ENCODE peak calls at places on chromosomes 13 and 19, in five cellular contexts. N is fibroblast of lung; U is effector memory CD4-positive, alpha-beta T cell; J is endodermal cell; G is transverse colon. A is an unnamed sample.

GRCh38 chr19:3132971-3133792 is 2.7 kb upstream of the GNA15 start:
- DNase-seq in N (no peak), U (peak; percentile 78), J (peak; percentile 48), G (peak; percentile 47), A (no peak)

GRCh38 chr13:92537485-92537884 is 689.1 kb upstream of the GPC6 start:
- DNase-seq in N (no peak), U (no peak), J (no peak), G (no peak), A (no peak)

GRCh38 chr19:56086671-56087430 is 34.2 kb downstream of the ZNF787 start:
- DNase-seq in N (no peak), U (no peak), J (peak; percentile 55), G (no peak), A (no peak)

GRCh38 chr13:59494560-59494970 is 669.2 kb downstream of the DIAPH3 start:
- DNase-seq in N (peak; percentile 91), U (no peak), J (peak; percentile 7), G (no peak), A (no peak)

GRCh38 chr19:39996218-39996810 is 546 bp upstream of the ZNF546 start:
- DNase-seq in N (peak; percentile 64), U (peak; percentile 26), J (no peak), G (peak; percentile 17), A (no peak)

GRCh38 chr13:100673376-100673830 is 1.2 kb downstream of the TMTC4 start:
- DNase-seq in N (no peak), U (no peak), J (peak; percentile 82), G (no peak), A (no peak)

GRCh38 chr13:29527511-29527910 is 68.0 kb downstream of the SLC7A1 start:
- DNase-seq in N (no peak), U (no peak), J (no peak), G (no peak), A (no peak)

GRCh38 chr13:99959127-99959529 is 12.4 kb downstream of the ZIC5 start:
- DNase-seq in N (no peak), U (no peak), J (no peak), G (no peak), A (no peak)

GRCh38 chr13:73268306-73268705 is 209.5 kb downstream of the KLF5 start:
- DNase-seq in N (peak; percentile 17), U (no peak), J (no peak), G (peak; percentile 38), A (no peak)

GRCh38 chr19:48999481-49000325 is 6.0 kb downstream of the RUVBL2 start:
- DNase-seq in N (peak; percentile 64), U (peak; percentile 42), J (peak; percentile 95), G (peak; percentile 69), A (no peak)

GRCh38 chr13:95684463-95684862 is 7.5 kb downstream of the DNAJC3 start:
- DNase-seq in N (no peak), U (no peak), J (peak; percentile 56), G (no peak), A (no peak)
- H3K4me1 ChIP-seq in N (no peaks in the 10 kb centered on the region), U (no peaks in the 10 kb centered on the region), J (no peaks in the 10 kb centered on the region), G (peaks cover 20% of the 10 kb centered on the region), A (peaks cover 38% of the 10 kb centered on the region)

GRCh38 chr13:41643502-41643901 is 186.2 kb downstream of the RGCC start:
- DNase-seq in N (no peak), U (no peak), J (no peak), G (no peak), A (no peak)

GRCh38 chr13:41645313-41645712 is 188.0 kb downstream of the RGCC start:
- DNase-seq in N (peak; percentile 93), U (no peak), J (no peak), G (no peak), A (no peak)

GRCh38 chr13:41648314-41648935 is 191.1 kb downstream of the RGCC start:
- DNase-seq in N (no peak), U (no peak), J (no peak), G (no peak), A (no peak)

GRCh38 chr13:41639955-41640780 is 182.8 kb downstream of the RGCC start:
- DNase-seq in N (peak; percentile 36), U (no peak), J (no peak), G (no peak), A (no peak)

GRCh38 chr13:41644742-41645141 is 187.4 kb downstream of the RGCC start:
- DNase-seq in N (no peak), U (no peak), J (no peak), G (no peak), A (no peak)
- H3K27ac ChIP-seq in N (peak overlapping the region; percentile 63), U (no peak overlapping the region), J (no peak overlapping the region), G (no peak overlapping the region), A (peak overlapping the region; percentile 22)

DNA sequence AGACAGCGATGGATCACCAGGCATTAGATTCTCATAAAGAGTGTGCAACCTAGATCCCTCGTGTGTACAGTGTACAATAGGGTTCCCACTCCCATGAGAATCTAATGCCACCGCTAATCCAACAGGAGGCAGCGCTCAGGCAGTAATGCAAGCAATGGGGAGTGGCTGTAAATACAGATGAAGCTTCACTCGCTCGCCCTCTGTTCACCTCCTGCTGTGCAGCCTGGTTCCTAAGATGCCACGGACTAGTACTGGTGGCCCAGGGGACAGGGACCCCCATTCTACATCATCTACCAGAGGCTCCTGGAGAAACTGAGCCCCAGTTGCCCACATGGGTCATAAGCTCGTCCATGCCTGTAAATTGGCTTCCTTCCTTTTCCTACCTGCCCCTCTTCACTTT is 8.0 kb downstream of the CLEC4M start:
- DNase-seq in N (no peak), U (no peak), J (no peak), G (no peak), A (no peak)
- H3K4me1 ChIP-seq in N (no peaks in the 10 kb centered on the region), U (peaks cover 7% of the 10 kb centered on the region), J (no peaks in the 10 kb centered on the region), G (no peaks in the 10 kb centered on the region), A (peaks cover 13% of the 10 kb centered on the region)

DNA sequence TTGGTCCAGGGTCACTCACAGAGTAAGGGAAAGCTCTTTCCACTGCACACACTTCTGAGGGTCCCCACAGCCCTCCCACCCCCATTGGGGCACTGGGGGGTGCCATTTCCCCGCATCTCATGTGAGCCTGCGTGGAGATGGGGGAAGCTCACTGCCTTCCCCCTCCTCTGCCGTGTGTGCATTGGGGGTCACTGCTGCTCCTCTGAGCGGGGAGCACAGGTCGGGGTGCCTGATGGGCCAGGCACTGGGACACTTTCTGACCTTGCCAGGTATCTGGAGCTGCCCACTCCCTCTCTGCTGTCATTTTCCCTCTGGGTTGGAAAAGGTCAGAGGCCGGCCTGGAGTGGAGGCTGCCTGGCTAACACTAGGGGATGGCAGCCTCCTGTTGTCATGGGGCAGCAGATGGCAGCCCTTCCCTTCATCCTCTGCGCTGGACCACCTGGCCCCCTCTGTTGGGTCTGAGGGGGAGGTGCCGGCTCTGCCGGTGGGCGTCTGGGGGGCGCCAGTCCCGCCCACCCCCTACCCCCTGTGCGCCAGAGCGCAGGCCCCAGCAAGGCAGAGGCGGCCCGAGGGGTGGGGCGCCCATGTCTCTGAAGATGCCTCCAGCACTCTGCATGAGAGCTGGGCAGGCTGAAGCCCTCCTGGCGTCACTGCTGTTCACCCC is 9.1 kb downstream of the SSBP4 start:
- DNase-seq in N (no peak), U (no peak), J (no peak), G (no peak), A (no peak)
- H3K27ac ChIP-seq in N (peak overlapping the region; percentile 79), U (peak overlapping the region; percentile 94), J (peak overlapping the region; percentile 94), G (peak overlapping the region; percentile 82), A (peak overlapping the region; percentile 83)

DNA sequence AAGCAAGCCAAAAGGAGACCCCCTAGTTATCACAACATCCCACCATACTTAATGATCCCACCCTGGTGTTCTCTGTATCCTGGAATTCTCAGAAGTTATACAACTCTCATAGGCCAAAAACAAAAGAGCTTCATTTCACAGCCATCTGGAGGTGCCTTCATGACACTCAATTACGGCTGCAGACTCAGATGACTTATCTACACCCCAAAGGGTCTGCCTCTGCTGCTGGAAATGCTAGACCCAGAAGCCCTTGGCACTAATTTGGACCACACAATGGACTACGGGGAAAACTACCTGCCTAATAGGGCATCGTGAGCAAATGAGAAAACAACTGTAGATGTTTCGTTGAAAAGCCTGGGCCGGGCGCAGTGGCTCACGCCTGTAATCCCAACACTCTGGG is 40.2 kb downstream of the BRD4 start:
- DNase-seq in N (no peak), U (no peak), J (no peak), G (no peak), A (no peak)
- H3K4me1 ChIP-seq in N (peaks cover 46% of the 10 kb centered on the region), U (peaks cover 80% of the 10 kb centered on the region), J (peaks cover 26% of the 10 kb centered on the region), G (peaks cover 70% of the 10 kb centered on the region), A (peaks cover 68% of the 10 kb centered on the region)

GRCh38 chr19:44757735-44758505 is 9.4 kb downstream of the BCL3 start:
- DNase-seq in N (peak; percentile 76), U (no peak), J (peak; percentile 90), G (peak; percentile 40), A (no peak)

GRCh38 chr19:44758596-44758995 is 10.1 kb downstream of the BCL3 start:
- DNase-seq in N (no peak), U (no peak), J (peak; percentile 86), G (no peak), A (no peak)

GRCh38 chr19:44755219-44755618 is 6.7 kb downstream of the BCL3 start:
- DNase-seq in N (no peak), U (no peak), J (no peak), G (no peak), A (no peak)

GRCh38 chr19:44756089-44756562 is 7.6 kb downstream of the BCL3 start:
- DNase-seq in N (no peak), U (no peak), J (no peak), G (no peak), A (no peak)

DNA sequence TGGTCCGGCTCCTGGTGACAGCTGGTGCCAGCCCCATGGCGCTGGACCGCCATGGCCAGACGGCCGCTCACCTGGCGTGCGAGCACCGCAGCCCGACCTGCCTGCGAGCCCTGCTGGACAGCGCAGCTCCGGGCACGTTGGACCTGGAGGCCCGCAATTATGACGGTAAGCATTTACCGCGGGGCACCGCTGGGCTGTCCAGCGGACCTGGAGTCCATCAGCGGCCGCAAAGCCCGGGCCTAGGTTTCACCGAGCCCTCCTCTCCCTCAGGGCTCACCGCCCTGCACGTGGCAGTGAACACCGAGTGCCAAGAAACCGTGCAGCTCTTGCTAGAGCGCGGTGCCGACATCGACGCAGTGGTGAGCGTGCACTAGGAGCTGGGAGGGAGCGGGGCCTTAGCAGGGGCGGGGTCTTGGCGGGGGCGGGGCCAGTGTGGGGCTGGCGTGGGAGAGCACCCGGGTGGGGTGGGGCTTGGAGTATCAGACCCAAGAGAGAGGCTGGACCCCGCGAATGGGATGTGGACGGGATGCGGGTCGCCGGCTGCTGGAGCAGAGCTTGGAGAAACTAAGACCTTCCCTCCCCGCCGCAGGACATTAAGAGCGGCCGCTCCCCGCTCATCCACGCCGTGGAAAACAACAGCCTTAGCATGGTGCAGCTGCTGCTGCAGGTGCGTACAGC is 8.7 kb downstream of the BCL3 start:
- DNase-seq in N (peak; percentile 76), U (no peak), J (peak; percentile 78), G (peak; percentile 48), A (no peak)
- H3K27ac ChIP-seq in N (peak overlapping the region; percentile 100), U (no peak overlapping the region), J (no peak overlapping the region), G (peak overlapping the region; percentile 98), A (peak overlapping the region; percentile 92)

DNA sequence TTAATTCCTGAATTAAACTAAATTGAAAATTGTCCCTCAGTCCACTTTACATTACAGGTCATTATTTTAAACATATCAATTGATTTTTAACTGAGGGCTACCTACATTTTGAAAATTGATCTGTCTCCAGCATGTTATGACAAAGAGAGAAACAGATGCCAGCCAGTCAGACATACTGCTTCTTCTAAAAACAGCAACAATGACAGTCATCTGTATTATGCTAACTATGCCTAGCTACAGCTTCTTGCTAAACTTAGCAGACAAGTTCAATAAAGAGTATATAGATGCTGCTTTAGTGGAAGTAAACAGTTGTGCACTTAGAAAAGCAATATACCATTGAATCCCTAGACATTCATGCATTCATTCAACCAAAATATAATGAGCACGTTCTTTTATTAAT is 48.6 kb upstream of the EEF1AKMT1 start:
- DNase-seq in N (no peak), U (no peak), J (no peak), G (no peak), A (no peak)
- H3K4me1 ChIP-seq in N (peaks cover 4% of the 10 kb centered on the region), U (no peaks in the 10 kb centered on the region), J (peaks cover 6% of the 10 kb centered on the region), G (no peaks in the 10 kb centered on the region), A (no peaks in the 10 kb centered on the region)

A was measured in esophagus squamous epithelium.